ENCODE peak calls at places on chromosomes 3 and 15, in seven cellular contexts. U is COR-L47, I is omental fat pad, A is kidney, E is GM04503, T is Panc1, L is HCEC 1CT. Q is an unnamed sample.

GRCh38 chr3:41148446-41148845 is 50.9 kb upstream of the CTNNB1 start:
- DNase-seq in U (no peak), I (no peak), A (no peak), E (no peak), T (no peak), L (no peak), Q (no peak)

GRCh38 chr15:77097317-77097721 is 26.4 kb upstream of the TSPAN3 start:
- DNase-seq in U (no peak), I (no peak), A (no peak), E (no peak), T (no peak), L (no peak), Q (no peak)

GRCh38 chr3:48215019-48215418 is 8.3 kb upstream of the CAMP start:
- DNase-seq in U (no peak), I (no peak), A (peak; percentile 81), E (no peak), T (no peak), L (no peak), Q (peak; percentile 62)

GRCh38 chr3:109687626-109688025 is 350.3 kb upstream of the DPPA4 start:
- DNase-seq in U (no peak), I (no peak), A (no peak), E (no peak), T (no peak), L (no peak), Q (no peak)

GRCh38 chr3:127690823-127691452 is 18.2 kb downstream of the ABTB1 start:
- DNase-seq in U (peak; percentile 35), I (no peak), A (peak; percentile 78), E (no peak), T (no peak), L (peak; percentile 47), Q (no peak)

GRCh38 chr3:184543256-184543655 is 18.3 kb upstream of the EPHB3 start:
- DNase-seq in U (no peak), I (no peak), A (no peak), E (no peak), T (no peak), L (no peak), Q (no peak)

GRCh38 chr3:78604328-78604727 is 1163.5 kb downstream of the ROBO1 start:
- DNase-seq in U (no peak), I (no peak), A (no peak), E (peak; percentile 41), T (no peak), L (peak; percentile 89), Q (no peak)

GRCh38 chr15:65409284-65409631 is 13.5 kb downstream of the IGDCC4 start:
- DNase-seq in U (no peak), I (no peak), A (no peak), E (peak; percentile 81), T (no peak), L (peak; percentile 98), Q (no peak)

GRCh38 chr15:91456921-91457320 is 356.9 kb downstream of the SV2B start:
- DNase-seq in U (no peak), I (no peak), A (no peak), E (no peak), T (no peak), L (no peak), Q (no peak)